ENCODE peak calls at places on chromosomes 2 and 18, in four cellular contexts. One of them, this sample, is unnamed.

GRCh38 chr2:177314722-177315264 is 50.3 kb upstream of the NFE2L2 start:
- DNase-seq in K562: no peak
- DNase-seq in H1: no peak
- DNase-seq in GM12878: no peak
- DNase-seq in this sample: no peak

GRCh38 chr2:44137048-44137447 is 31.6 kb upstream of the PPM1B start:
- DNase-seq in K562: no peak
- DNase-seq in H1: no peak
- DNase-seq in GM12878: no peak
- DNase-seq in this sample: no peak

GRCh38 chr2:184654945-184655344 is 56.6 kb downstream of the ZNF804A start:
- DNase-seq in K562: no peak
- DNase-seq in H1: no peak
- DNase-seq in GM12878: no peak
- DNase-seq in this sample: peak

GRCh38 chr2:119264781-119265692 is 41.4 kb downstream of the STEAP3 start:
- DNase-seq in K562: peak
- DNase-seq in H1: no peak
- DNase-seq in GM12878: peak
- DNase-seq in this sample: peak

GRCh38 chr2:187949859-187950258 is 341.8 kb upstream of the GULP1 start:
- DNase-seq in K562: no peak
- DNase-seq in H1: no peak
- DNase-seq in GM12878: no peak
- DNase-seq in this sample: no peak

GRCh38 chr18:25351773-25352628 is at the start of gene ZNF521:
- DNase-seq in K562: peak
- DNase-seq in H1: peak
- DNase-seq in GM12878: no peak
- DNase-seq in this sample: peak

GRCh38 chr2:238691596-238692491 is 156.0 kb upstream of the TWIST2 start:
- DNase-seq in K562: no peak
- DNase-seq in H1: no peak
- DNase-seq in GM12878: no peak
- DNase-seq in this sample: no peak

GRCh38 chr2:103172821-103173220 is 411.0 kb downstream of the TMEM182 start:
- DNase-seq in K562: no peak
- DNase-seq in H1: no peak
- DNase-seq in GM12878: no peak
- DNase-seq in this sample: no peak

GRCh38 chr2:59734743-59735142 is 818.7 kb downstream of the BCL11A start:
- DNase-seq in K562: no peak
- DNase-seq in H1: no peak
- DNase-seq in GM12878: no peak
- DNase-seq in this sample: no peak

GRCh38 chr18:22470511-22471181 is 52.9 kb upstream of the CTAGE1 start:
- DNase-seq in K562: no peak
- DNase-seq in H1: no peak
- DNase-seq in GM12878: no peak
- DNase-seq in this sample: peak

GRCh38 chr2:127149384-127149783 is 42.4 kb upstream of the BIN1 start:
- DNase-seq in K562: no peak
- DNase-seq in H1: no peak
- DNase-seq in GM12878: no peak
- DNase-seq in this sample: peak

GRCh38 chr2:220144411-220144810 is 517.0 kb downstream of the SLC4A3 start:
- DNase-seq in K562: no peak
- DNase-seq in H1: no peak
- DNase-seq in GM12878: no peak
- DNase-seq in this sample: peak

GRCh38 chr2:149562304-149562703 is 25.3 kb downstream of the MMADHC start:
- DNase-seq in K562: no peak
- DNase-seq in H1: no peak
- DNase-seq in GM12878: no peak
- DNase-seq in this sample: peak

GRCh38 chr2:44562737-44563136 is 201.0 kb downstream of the CAMKMT start:
- DNase-seq in K562: no peak
- DNase-seq in H1: no peak
- DNase-seq in GM12878: no peak
- DNase-seq in this sample: no peak

GRCh38 chr2:205651719-205652118 is 30.6 kb upstream of the NRP2 start:
- DNase-seq in K562: no peak
- DNase-seq in H1: no peak
- DNase-seq in GM12878: no peak
- DNase-seq in this sample: no peak

GRCh38 chr2:181306785-181307184 is 150.4 kb upstream of the ITGA4 start:
- DNase-seq in K562: no peak
- DNase-seq in H1: no peak
- DNase-seq in GM12878: no peak
- DNase-seq in this sample: peak

GRCh38 chr2:240932001-240932723 is 26.0 kb downstream of the CROCC2 start:
- DNase-seq in K562: no peak
- DNase-seq in H1: no peak
- DNase-seq in GM12878: no peak
- DNase-seq in this sample: no peak

GRCh38 chr2:80326861-80327260 is 22.3 kb upstream of the LRRTM1 start:
- DNase-seq in K562: no peak
- DNase-seq in H1: no peak
- DNase-seq in GM12878: no peak
- DNase-seq in this sample: no peak

GRCh38 chr2:124689348-124689747 is 664.3 kb downstream of the CNTNAP5 start:
- DNase-seq in K562: no peak
- DNase-seq in H1: no peak
- DNase-seq in GM12878: no peak
- DNase-seq in this sample: no peak

GRCh38 chr2:124678043-124678442 is 653.0 kb downstream of the CNTNAP5 start:
- DNase-seq in K562: no peak
- DNase-seq in H1: no peak
- DNase-seq in GM12878: no peak
- DNase-seq in this sample: peak

GRCh38 chr2:124683536-124684407 is 658.7 kb downstream of the CNTNAP5 start:
- DNase-seq in K562: no peak
- DNase-seq in H1: no peak
- DNase-seq in GM12878: no peak
- DNase-seq in this sample: peak
- TF ChIP-seq CHD1 in K562: no peak
- TF ChIP-seq CHD1 in H1: no peak
- TF ChIP-seq CHD1 in GM12878: no peak
- TF ChIP-seq CHD1 in this sample: no peak

DNA sequence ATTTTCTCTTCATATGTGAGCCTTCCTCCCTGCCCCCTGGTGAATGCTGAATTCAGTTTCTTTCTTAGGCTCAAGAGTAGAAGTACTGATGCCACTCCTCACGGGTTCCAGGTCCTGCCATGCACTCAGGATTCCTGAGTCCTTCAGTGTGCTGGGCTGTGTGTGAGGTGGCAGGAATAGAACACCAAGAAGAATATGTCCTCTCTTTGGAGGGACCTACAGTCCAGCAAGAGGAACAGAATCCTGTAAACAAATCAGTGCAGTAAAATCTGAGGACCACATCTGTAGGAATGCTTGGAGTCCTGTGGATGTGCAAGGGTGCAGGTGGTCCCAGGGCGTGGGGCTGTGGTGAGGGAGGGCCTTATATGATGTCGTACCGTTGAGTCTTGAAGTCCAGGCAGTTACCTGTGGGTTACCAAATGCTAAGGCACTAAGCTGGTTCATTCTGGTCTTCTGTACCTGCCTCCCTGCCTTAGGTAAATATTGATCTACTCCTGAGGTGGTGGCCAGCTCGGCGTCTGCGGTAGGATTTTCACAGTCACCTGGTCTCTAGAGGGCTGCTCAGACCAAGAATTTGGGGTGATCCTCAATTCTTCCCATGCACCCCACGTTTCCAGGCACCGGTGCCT is 5.5 kb downstream of the ASAP2 start:
- DNase-seq in K562: no peak
- DNase-seq in H1: no peak
- DNase-seq in GM12878: no peak
- DNase-seq in this sample: no peak
- H3K27ac ChIP-seq in K562: no peak
- H3K27ac ChIP-seq in H1: no peak
- H3K27ac ChIP-seq in GM12878: no peak
- H3K27ac ChIP-seq in this sample: no peak

GRCh38 chr2:137928547-137929503 is 35.4 kb upstream of the HNMT start:
- DNase-seq in K562: no peak
- DNase-seq in H1: no peak
- DNase-seq in GM12878: no peak
- DNase-seq in this sample: peak
- TF ChIP-seq CHD1 in K562: no peak
- TF ChIP-seq CHD1 in H1: no peak
- TF ChIP-seq CHD1 in GM12878: no peak
- TF ChIP-seq CHD1 in this sample: no peak

GRCh38 chr2:73035899-73036778 is 35.4 kb downstream of the SFXN5 start:
- DNase-seq in K562: peak
- DNase-seq in H1: no peak
- DNase-seq in GM12878: no peak
- DNase-seq in this sample: no peak
- H3K27ac ChIP-seq in K562: peak
- H3K27ac ChIP-seq in H1: peak
- H3K27ac ChIP-seq in GM12878: no peak
- H3K27ac ChIP-seq in this sample: no peak

GRCh38 chr2:105327690-105328089 is 1.8 kb downstream of the TGFBRAP1 start:
- DNase-seq in K562: no peak
- DNase-seq in H1: no peak
- DNase-seq in GM12878: no peak
- DNase-seq in this sample: no peak

GRCh38 chr2:105328281-105329196 is 996 bp downstream of the TGFBRAP1 start:
- DNase-seq in K562: no peak
- DNase-seq in H1: no peak
- DNase-seq in GM12878: no peak
- DNase-seq in this sample: peak

GRCh38 chr2:105323117-105323516 is 6.4 kb downstream of the TGFBRAP1 start:
- DNase-seq in K562: no peak
- DNase-seq in H1: no peak
- DNase-seq in GM12878: no peak
- DNase-seq in this sample: no peak

GRCh38 chr2:105324732-105325131 is 4.8 kb downstream of the TGFBRAP1 start:
- DNase-seq in K562: no peak
- DNase-seq in H1: no peak
- DNase-seq in GM12878: no peak
- DNase-seq in this sample: peak

GRCh38 chr2:105325389-105325963 is 4.1 kb downstream of the TGFBRAP1 start:
- DNase-seq in K562: no peak
- DNase-seq in H1: no peak
- DNase-seq in GM12878: no peak
- DNase-seq in this sample: peak
- TF ChIP-seq CHD1 in K562: no peak
- TF ChIP-seq CHD1 in H1: no peak
- TF ChIP-seq CHD1 in GM12878: no peak
- TF ChIP-seq CHD1 in this sample: no peak

DNA sequence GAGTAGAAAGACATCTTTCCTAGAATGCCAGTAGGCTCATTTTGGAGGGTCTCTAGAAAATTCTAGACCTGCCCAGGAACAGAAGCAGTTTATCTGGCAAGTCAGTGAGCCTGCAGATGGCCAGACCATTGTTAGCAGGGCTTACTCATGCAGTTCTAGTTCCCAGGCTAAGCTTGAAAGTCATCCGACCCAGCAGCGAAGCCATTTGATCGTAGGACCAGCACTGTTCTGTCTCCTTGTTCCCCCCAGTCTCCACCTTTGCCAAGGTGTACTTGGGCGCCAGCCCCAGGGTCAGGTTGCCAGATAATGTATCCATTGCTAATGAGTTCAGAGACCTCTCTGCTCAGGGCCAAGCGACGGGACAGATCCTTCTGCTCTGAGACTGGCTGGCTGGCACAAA is 70.1 kb downstream of the EPAS1 start:
- DNase-seq in K562: no peak
- DNase-seq in H1: no peak
- DNase-seq in GM12878: no peak
- DNase-seq in this sample: peak
- H3K27ac ChIP-seq in K562: no peak
- H3K27ac ChIP-seq in H1: no peak
- H3K27ac ChIP-seq in GM12878: no peak
- H3K27ac ChIP-seq in this sample: no peak

GRCh38 chr2:228018311-228018710 is 146.9 kb downstream of the DAW1 start:
- DNase-seq in K562: no peak
- DNase-seq in H1: no peak
- DNase-seq in GM12878: no peak
- DNase-seq in this sample: no peak
- TF ChIP-seq CHD1 in K562: no peak
- TF ChIP-seq CHD1 in H1: no peak
- TF ChIP-seq CHD1 in GM12878: no peak
- TF ChIP-seq CHD1 in this sample: no peak

This sample was measured in IMR-90.